ENCODE peak calls at places on chromosomes 1 and 21, in four cellular contexts. One of them, this sample, is unnamed.

GRCh38 chr1:156368889-156369684 is at the start of gene RHBG:
- DNase-seq in lung: peak; percentile 56
- DNase-seq in fibroblast of mammary gland: no peak
- DNase-seq in GM13977: no peak
- DNase-seq in this sample: no peak

GRCh38 chr1:28631713-28632112 is 11.2 kb downstream of the TAF12 start:
- DNase-seq in GM13977: peak; percentile 42
- DNase-seq in fibroblast of mammary gland: no peak
- DNase-seq in lung: no peak
- DNase-seq in this sample: peak; percentile 23

GRCh38 chr1:9212735-9213134 is 21.8 kb upstream of the H6PD start:
- DNase-seq in lung: no peak
- DNase-seq in fibroblast of mammary gland: no peak
- DNase-seq in GM13977: no peak
- DNase-seq in this sample: no peak

GRCh38 chr1:36448530-36449051 is 1.7 kb downstream of the OSCP1 start:
- DNase-seq in fibroblast of mammary gland: no peak
- DNase-seq in GM13977: no peak
- DNase-seq in lung: no peak
- DNase-seq in this sample: no peak

GRCh38 chr1:70840260-70840953 is 207.2 kb downstream of the PTGER3 start:
- DNase-seq in lung: no peak
- DNase-seq in fibroblast of mammary gland: no peak
- DNase-seq in GM13977: no peak
- DNase-seq in this sample: no peak

GRCh38 chr1:22527555-22528296 is 35.6 kb upstream of the EPHA8 start:
- DNase-seq in fibroblast of mammary gland: peak; percentile 10
- DNase-seq in GM13977: peak; percentile 7
- DNase-seq in lung: no peak
- DNase-seq in this sample: no peak

GRCh38 chr1:207937204-207937603 is 26.3 kb upstream of the CD34 start:
- DNase-seq in GM13977: no peak
- DNase-seq in fibroblast of mammary gland: no peak
- DNase-seq in lung: no peak
- DNase-seq in this sample: no peak

GRCh38 chr1:66335859-66336640 is 197.9 kb upstream of the SGIP1 start:
- DNase-seq in fibroblast of mammary gland: peak; percentile 51
- DNase-seq in GM13977: peak; percentile 51
- DNase-seq in lung: peak; percentile 55
- DNase-seq in this sample: peak; percentile 86

GRCh38 chr1:26315874-26316850 is 1.6 kb upstream of the CD52 start:
- DNase-seq in fibroblast of mammary gland: no peak
- DNase-seq in lung: no peak
- DNase-seq in GM13977: no peak
- DNase-seq in this sample: no peak

GRCh38 chr1:98001764-98002163 is 80.9 kb upstream of the DPYD start:
- DNase-seq in lung: no peak
- DNase-seq in GM13977: no peak
- DNase-seq in fibroblast of mammary gland: peak; percentile 8
- DNase-seq in this sample: no peak

GRCh38 chr21:28832013-28832714 is 160.5 kb downstream of the LTN1 start:
- DNase-seq in fibroblast of mammary gland: peak; percentile 19
- DNase-seq in GM13977: no peak
- DNase-seq in lung: no peak
- DNase-seq in this sample: no peak

GRCh38 chr1:22753396-22754083 is 42.9 kb downstream of the EPHB2 start:
- DNase-seq in fibroblast of mammary gland: peak; percentile 94
- DNase-seq in lung: no peak
- DNase-seq in GM13977: no peak
- DNase-seq in this sample: peak; percentile 55

GRCh38 chr1:22263359-22263758 is 120.5 kb upstream of the WNT4 start:
- DNase-seq in GM13977: no peak
- DNase-seq in fibroblast of mammary gland: no peak
- DNase-seq in lung: no peak
- DNase-seq in this sample: no peak

GRCh38 chr1:224736619-224737352 is 120.7 kb downstream of the CNIH3 start:
- DNase-seq in GM13977: peak; percentile 52
- DNase-seq in fibroblast of mammary gland: peak; percentile 87
- DNase-seq in lung: no peak
- DNase-seq in this sample: peak; percentile 64

GRCh38 chr1:220272047-220272840 is at the start of gene RAB3GAP2:
- DNase-seq in lung: peak; percentile 96
- DNase-seq in fibroblast of mammary gland: peak; percentile 92
- DNase-seq in GM13977: peak; percentile 94
- DNase-seq in this sample: peak; percentile 98

GRCh38 chr1:2480236-2480985 is 4.3 kb downstream of the PLCH2 start:
- DNase-seq in lung: no peak
- DNase-seq in fibroblast of mammary gland: no peak
- DNase-seq in GM13977: no peak
- DNase-seq in this sample: no peak

GRCh38 chr1:19650416-19651140 is 6.5 kb downstream of the NBL1 start:
- DNase-seq in fibroblast of mammary gland: no peak
- DNase-seq in GM13977: no peak
- DNase-seq in lung: no peak
- DNase-seq in this sample: no peak

GRCh38 chr1:234212764-234213406 is 160.4 kb upstream of the COA6 start:
- DNase-seq in fibroblast of mammary gland: peak; percentile 25
- DNase-seq in GM13977: peak; percentile 80
- DNase-seq in lung: no peak
- DNase-seq in this sample: no peak

GRCh38 chr1:216820345-216820744 is 97.1 kb upstream of the ESRRG start:
- DNase-seq in lung: no peak
- DNase-seq in GM13977: no peak
- DNase-seq in fibroblast of mammary gland: no peak
- DNase-seq in this sample: no peak

GRCh38 chr1:155888481-155888880 is 22.7 kb downstream of the RIT1 start:
- DNase-seq in fibroblast of mammary gland: no peak
- DNase-seq in GM13977: no peak
- DNase-seq in lung: no peak
- DNase-seq in this sample: no peak

GRCh38 chr1:234326493-234327366 is 46.5 kb upstream of the COA6 start:
- DNase-seq in fibroblast of mammary gland: peak; percentile 45
- DNase-seq in GM13977: peak; percentile 67
- DNase-seq in lung: peak; percentile 43
- DNase-seq in this sample: peak; percentile 38

GRCh38 chr1:177925006-177925405 is 44.9 kb downstream of the SEC16B start:
- DNase-seq in lung: no peak
- DNase-seq in GM13977: no peak
- DNase-seq in fibroblast of mammary gland: no peak
- DNase-seq in this sample: no peak

GRCh38 chr1:187001198-187001904 is 172.6 kb downstream of the PLA2G4A start:
- DNase-seq in GM13977: no peak
- DNase-seq in fibroblast of mammary gland: peak; percentile 92
- DNase-seq in lung: no peak
- DNase-seq in this sample: no peak

GRCh38 chr1:231091853-231092301 is 51.8 kb upstream of the FAM89A start:
- DNase-seq in fibroblast of mammary gland: peak; percentile 27
- DNase-seq in GM13977: peak; percentile 27
- DNase-seq in lung: no peak
- DNase-seq in this sample: no peak

GRCh38 chr1:233065655-233066054 is 115.2 kb downstream of the NTPCR start:
- DNase-seq in GM13977: no peak
- DNase-seq in fibroblast of mammary gland: no peak
- DNase-seq in lung: no peak
- DNase-seq in this sample: no peak

GRCh38 chr1:231959225-231959884 is 332.8 kb downstream of the DISC1 start:
- DNase-seq in fibroblast of mammary gland: no peak
- DNase-seq in lung: no peak
- DNase-seq in GM13977: no peak
- DNase-seq in this sample: no peak

GRCh38 chr1:39116868-39117728 is 87.4 kb upstream of the MACF1 start:
- DNase-seq in lung: no peak
- DNase-seq in fibroblast of mammary gland: peak; percentile 36
- DNase-seq in GM13977: no peak
- DNase-seq in this sample: no peak

GRCh38 chr1:177847843-177848242 is 122.0 kb downstream of the SEC16B start:
- DNase-seq in fibroblast of mammary gland: peak; percentile 91
- DNase-seq in GM13977: no peak
- DNase-seq in lung: no peak
- DNase-seq in this sample: no peak

GRCh38 chr1:17260738-17261137 is 11.8 kb downstream of the PADI3 start:
- DNase-seq in GM13977: no peak
- DNase-seq in fibroblast of mammary gland: no peak
- DNase-seq in lung: no peak
- DNase-seq in this sample: no peak

GRCh38 chr1:17867470-17867869 is 112.3 kb downstream of the ACTL8 start:
- DNase-seq in fibroblast of mammary gland: no peak
- DNase-seq in GM13977: no peak
- DNase-seq in lung: no peak
- DNase-seq in this sample: no peak

GRCh38 chr1:112793631-112794565 is 78.8 kb upstream of the PPM1J start:
- DNase-seq in lung: no peak
- DNase-seq in GM13977: no peak
- DNase-seq in fibroblast of mammary gland: no peak
- DNase-seq in this sample: no peak

GRCh38 chr1:16111771-16112557 is 38.5 kb upstream of the FAM131C start:
- DNase-seq in GM13977: no peak
- DNase-seq in lung: no peak
- DNase-seq in fibroblast of mammary gland: peak; percentile 83
- DNase-seq in this sample: no peak

GRCh38 chr1:109717729-109718128 is 5.7 kb downstream of the GSTM5 start:
- DNase-seq in lung: peak; percentile 11
- DNase-seq in GM13977: no peak
- DNase-seq in fibroblast of mammary gland: no peak
- DNase-seq in this sample: no peak

GRCh38 chr1:151281969-151282882 is at the start of gene ZNF687:
- DNase-seq in GM13977: peak; percentile 98
- DNase-seq in lung: peak; percentile 100
- DNase-seq in fibroblast of mammary gland: peak; percentile 100
- DNase-seq in this sample: peak; percentile 99

GRCh38 chr1:151281225-151281968 is 702 bp upstream of the ZNF687 start:
- DNase-seq in GM13977: peak; percentile 90
- DNase-seq in fibroblast of mammary gland: peak; percentile 98
- DNase-seq in lung: peak; percentile 97
- DNase-seq in this sample: peak; percentile 96

GRCh38 chr1:151284013-151284577 is 2.0 kb downstream of the ZNF687 start:
- DNase-seq in lung: no peak
- DNase-seq in fibroblast of mammary gland: no peak
- DNase-seq in GM13977: no peak
- DNase-seq in this sample: no peak

GRCh38 chr1:151286619-151287340 is 4.7 kb downstream of the ZNF687 start:
- DNase-seq in lung: no peak
- DNase-seq in fibroblast of mammary gland: no peak
- DNase-seq in GM13977: no peak
- DNase-seq in this sample: no peak

DNA sequence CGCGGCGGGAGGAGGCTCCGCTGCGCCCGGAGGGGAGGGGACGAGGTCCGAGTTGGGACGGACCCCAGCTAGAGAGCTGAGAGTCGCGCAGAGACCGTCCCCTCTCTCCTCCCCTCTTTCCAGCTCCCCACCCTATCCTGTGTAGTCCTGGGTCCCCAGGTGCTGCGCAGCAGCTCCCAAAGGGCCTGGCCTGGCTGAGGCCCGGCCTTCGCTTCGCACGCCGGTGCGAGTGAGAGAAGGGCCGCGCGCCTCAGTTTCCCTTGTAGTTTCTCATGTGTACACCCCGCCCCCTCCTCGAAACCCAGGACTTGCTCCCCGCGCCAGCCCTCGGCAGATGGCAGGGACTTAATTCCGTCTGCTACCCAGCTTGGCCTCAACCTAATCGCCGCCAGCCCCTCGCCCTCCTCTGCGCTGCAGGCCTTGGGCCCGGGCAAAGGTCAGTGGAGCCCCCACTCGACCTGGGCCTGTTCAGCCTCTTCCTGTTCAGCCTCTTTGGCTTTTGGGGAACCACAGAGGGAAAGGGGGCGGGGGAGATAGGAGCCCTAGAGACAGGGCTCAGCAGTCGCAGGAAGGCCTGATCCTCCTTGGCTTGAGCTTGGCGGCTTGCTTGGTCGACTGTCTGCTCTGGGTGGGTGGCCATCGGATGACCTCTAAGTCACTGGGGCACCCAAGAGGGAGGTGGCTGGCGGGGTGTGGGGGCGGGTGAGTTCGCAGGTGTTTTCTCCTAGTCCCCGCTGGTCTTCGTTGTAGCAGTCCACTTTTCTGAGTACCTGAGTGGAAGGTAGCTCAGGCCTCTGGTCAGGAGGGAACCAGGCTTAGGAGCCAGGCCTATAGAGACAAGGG is 1.0 kb downstream of the ZNF687 start:
- DNase-seq in fibroblast of mammary gland: no peak
- DNase-seq in lung: peak; percentile 38
- DNase-seq in GM13977: peak; percentile 56
- DNase-seq in this sample: no peak
- TF ChIP-seq CTCF in fibroblast of mammary gland: no peak
- TF ChIP-seq CTCF in lung: no peak
- TF ChIP-seq CTCF in GM13977: no peak
- TF ChIP-seq CTCF in this sample: no peak

GRCh38 chr1:228457396-228458176 is 29.6 kb upstream of the RNF187 start:
- DNase-seq in GM13977: peak; percentile 97
- DNase-seq in lung: peak; percentile 82
- DNase-seq in fibroblast of mammary gland: peak; percentile 99
- DNase-seq in this sample: peak; percentile 94
- TF ChIP-seq CTCF in GM13977: peak; percentile 23
- TF ChIP-seq CTCF in lung: no peak
- TF ChIP-seq CTCF in fibroblast of mammary gland: no peak
- TF ChIP-seq CTCF in this sample: peak; percentile 37

GRCh38 chr1:58430355-58431335 is 115.9 kb downstream of the OMA1 start:
- DNase-seq in lung: no peak
- DNase-seq in GM13977: no peak
- DNase-seq in fibroblast of mammary gland: no peak
- DNase-seq in this sample: no peak

GRCh38 chr1:58431847-58432246 is 114.7 kb downstream of the OMA1 start:
- DNase-seq in fibroblast of mammary gland: no peak
- DNase-seq in lung: no peak
- DNase-seq in GM13977: no peak
- DNase-seq in this sample: no peak

GRCh38 chr1:58434587-58434986 is 111.9 kb downstream of the OMA1 start:
- DNase-seq in fibroblast of mammary gland: no peak
- DNase-seq in lung: no peak
- DNase-seq in GM13977: no peak
- DNase-seq in this sample: no peak

GRCh38 chr1:58434181-58434580 is 112.3 kb downstream of the OMA1 start:
- DNase-seq in lung: no peak
- DNase-seq in GM13977: no peak
- DNase-seq in fibroblast of mammary gland: no peak
- DNase-seq in this sample: no peak

GRCh38 chr1:58432813-58433668 is 113.5 kb downstream of the OMA1 start:
- DNase-seq in GM13977: peak; percentile 27
- DNase-seq in lung: no peak
- DNase-seq in fibroblast of mammary gland: peak; percentile 44
- DNase-seq in this sample: no peak
- TF ChIP-seq CTCF in GM13977: peak; percentile 8
- TF ChIP-seq CTCF in lung: no peak
- TF ChIP-seq CTCF in fibroblast of mammary gland: no peak
- TF ChIP-seq CTCF in this sample: no peak

DNA sequence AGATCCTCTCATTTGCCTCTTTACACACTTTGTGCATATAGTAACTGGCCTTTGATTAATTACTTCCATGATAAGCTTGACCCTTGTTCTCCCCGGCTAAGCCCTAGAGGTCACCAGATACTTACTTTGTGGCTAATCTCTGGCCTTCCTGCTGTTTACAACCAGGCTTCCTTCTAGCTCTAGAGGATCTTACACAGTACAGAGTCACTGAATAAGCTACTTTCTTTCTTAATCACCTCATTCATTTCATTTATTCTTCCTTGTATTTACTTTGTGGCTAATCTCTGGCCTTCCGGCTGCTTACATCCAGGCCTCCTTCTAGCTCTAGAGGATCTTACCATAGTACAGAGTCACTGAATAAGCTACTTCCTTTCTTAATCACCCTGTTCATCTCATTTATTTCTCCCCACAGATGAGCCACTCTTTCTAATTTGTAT is 144.3 kb upstream of the C1orf21 start:
- DNase-seq in lung: no peak
- DNase-seq in fibroblast of mammary gland: peak; percentile 38
- DNase-seq in GM13977: no peak
- DNase-seq in this sample: no peak
- TF ChIP-seq CTCF in lung: peak; percentile 15
- TF ChIP-seq CTCF in fibroblast of mammary gland: peak; percentile 1
- TF ChIP-seq CTCF in GM13977: no peak
- TF ChIP-seq CTCF in this sample: peak; percentile 23

This sample was measured in GM06990.